ENCODE peak calls at places on chromosome 6, in nine cellular contexts. One of them, this sample, is unnamed.

GRCh38 chr6:90646936-90647335 is 60.1 kb upstream of the MAP3K7 start:
- DNase-seq in NCI-H460: peak
- DNase-seq in substantia nigra: no peak
- DNase-seq in NCI-H345: no peak
- DNase-seq in epithelial cell of prostate: no peak
- DNase-seq in EL: no peak
- DNase-seq in K562: no peak
- DNase-seq in stomach: no peak
- DNase-seq in T-helper 9 cell: no peak
- DNase-seq in this sample: no peak

GRCh38 chr6:82138075-82138791 is 109.3 kb downstream of the IBTK start:
- DNase-seq in NCI-H460: no peak
- DNase-seq in substantia nigra: no peak
- DNase-seq in NCI-H345: no peak
- DNase-seq in epithelial cell of prostate: no peak
- DNase-seq in EL: no peak
- DNase-seq in K562: no peak
- DNase-seq in stomach: no peak
- DNase-seq in T-helper 9 cell: no peak
- DNase-seq in this sample: no peak

GRCh38 chr6:34142599-34142998 is 3.3 kb downstream of the GRM4 start:
- DNase-seq in NCI-H460: no peak
- DNase-seq in substantia nigra: no peak
- DNase-seq in NCI-H345: no peak
- DNase-seq in epithelial cell of prostate: no peak
- DNase-seq in EL: no peak
- DNase-seq in K562: peak
- DNase-seq in stomach: no peak
- DNase-seq in T-helper 9 cell: no peak
- DNase-seq in this sample: no peak

GRCh38 chr6:131362070-131362469 is 211.0 kb upstream of the ARG1 start:
- DNase-seq in NCI-H460: no peak
- DNase-seq in substantia nigra: no peak
- DNase-seq in NCI-H345: no peak
- DNase-seq in epithelial cell of prostate: no peak
- DNase-seq in EL: peak
- DNase-seq in K562: no peak
- DNase-seq in stomach: no peak
- DNase-seq in T-helper 9 cell: no peak
- DNase-seq in this sample: no peak

GRCh38 chr6:14706378-14706929 is 539.4 kb upstream of the JARID2 start:
- DNase-seq in NCI-H460: no peak
- DNase-seq in substantia nigra: no peak
- DNase-seq in NCI-H345: no peak
- DNase-seq in epithelial cell of prostate: peak
- DNase-seq in EL: peak
- DNase-seq in K562: peak
- DNase-seq in stomach: no peak
- DNase-seq in T-helper 9 cell: no peak
- DNase-seq in this sample: peak

GRCh38 chr6:36239710-36240256 is 30.1 kb upstream of the PNPLA1 start:
- DNase-seq in NCI-H460: no peak
- DNase-seq in substantia nigra: no peak
- DNase-seq in NCI-H345: no peak
- DNase-seq in epithelial cell of prostate: no peak
- DNase-seq in EL: no peak
- DNase-seq in K562: no peak
- DNase-seq in stomach: no peak
- DNase-seq in T-helper 9 cell: no peak
- DNase-seq in this sample: no peak

GRCh38 chr6:140670013-140670412 is 1295.6 kb upstream of the CITED2 start:
- DNase-seq in NCI-H460: no peak
- DNase-seq in substantia nigra: no peak
- DNase-seq in NCI-H345: no peak
- DNase-seq in epithelial cell of prostate: no peak
- DNase-seq in EL: no peak
- DNase-seq in K562: no peak
- DNase-seq in stomach: no peak
- DNase-seq in T-helper 9 cell: no peak
- DNase-seq in this sample: no peak

GRCh38 chr6:9121551-9121950 is 686.2 kb upstream of the SLC35B3 start:
- DNase-seq in NCI-H460: no peak
- DNase-seq in substantia nigra: no peak
- DNase-seq in NCI-H345: no peak
- DNase-seq in epithelial cell of prostate: no peak
- DNase-seq in EL: peak
- DNase-seq in K562: no peak
- DNase-seq in stomach: no peak
- DNase-seq in T-helper 9 cell: no peak
- DNase-seq in this sample: no peak

GRCh38 chr6:81876977-81877376 is 124.5 kb upstream of the TENT5A start:
- DNase-seq in NCI-H460: no peak
- DNase-seq in substantia nigra: no peak
- DNase-seq in NCI-H345: no peak
- DNase-seq in epithelial cell of prostate: no peak
- DNase-seq in EL: peak
- DNase-seq in K562: no peak
- DNase-seq in stomach: no peak
- DNase-seq in T-helper 9 cell: no peak
- DNase-seq in this sample: no peak

GRCh38 chr6:18183736-18184135 is 28.5 kb downstream of the KDM1B start:
- DNase-seq in NCI-H460: no peak
- DNase-seq in substantia nigra: no peak
- DNase-seq in NCI-H345: no peak
- DNase-seq in epithelial cell of prostate: no peak
- DNase-seq in EL: no peak
- DNase-seq in K562: no peak
- DNase-seq in stomach: no peak
- DNase-seq in T-helper 9 cell: no peak
- DNase-seq in this sample: no peak

GRCh38 chr6:138465007-138465645 is 34.2 kb downstream of the NHSL1 start:
- DNase-seq in NCI-H460: peak
- DNase-seq in substantia nigra: no peak
- DNase-seq in NCI-H345: no peak
- DNase-seq in epithelial cell of prostate: peak
- DNase-seq in EL: peak
- DNase-seq in K562: no peak
- DNase-seq in stomach: no peak
- DNase-seq in T-helper 9 cell: no peak
- DNase-seq in this sample: peak

GRCh38 chr6:1867197-1867596 is 257.5 kb downstream of the FOXC1 start:
- DNase-seq in NCI-H460: no peak
- DNase-seq in substantia nigra: no peak
- DNase-seq in NCI-H345: no peak
- DNase-seq in epithelial cell of prostate: no peak
- DNase-seq in EL: no peak
- DNase-seq in K562: no peak
- DNase-seq in stomach: no peak
- DNase-seq in T-helper 9 cell: no peak
- DNase-seq in this sample: no peak

This sample was measured in hepatic stellate cell.